ENCODE peak calls at places on chromosomes 1 and 21, in nine cellular contexts. One of them, this sample, is unnamed.

GRCh38 chr1:225813250-225813964 is 3.5 kb downstream of the EPHX1 start:
- DNase-seq in PC-3: peak; percentile 20
- DNase-seq in GM23248: peak; percentile 82
- DNase-seq in ovary: peak; percentile 82
- DNase-seq in stomach: peak; percentile 42
- DNase-seq in endodermal cell: peak; percentile 67
- DNase-seq in mesendoderm: peak; percentile 57
- DNase-seq in CD4-positive, CD25-positive, alpha-beta regulatory T cell: no peak
- DNase-seq in IMR-90: peak; percentile 62
- DNase-seq in this sample: no peak

GRCh38 chr1:19845166-19845954 is 30.3 kb upstream of the RNF186 start:
- DNase-seq in mesendoderm: no peak
- DNase-seq in stomach: no peak
- DNase-seq in GM23248: no peak
- DNase-seq in ovary: peak; percentile 44
- DNase-seq in CD4-positive, CD25-positive, alpha-beta regulatory T cell: no peak
- DNase-seq in endodermal cell: no peak
- DNase-seq in IMR-90: no peak
- DNase-seq in PC-3: no peak
- DNase-seq in this sample: no peak

GRCh38 chr1:83860506-83861221 is 138.3 kb downstream of the TTLL7 start:
- DNase-seq in IMR-90: no peak
- DNase-seq in PC-3: peak; percentile 75
- DNase-seq in ovary: peak; percentile 66
- DNase-seq in CD4-positive, CD25-positive, alpha-beta regulatory T cell: peak; percentile 55
- DNase-seq in GM23248: no peak
- DNase-seq in mesendoderm: peak; percentile 80
- DNase-seq in stomach: peak; percentile 87
- DNase-seq in endodermal cell: peak; percentile 96
- DNase-seq in this sample: no peak

GRCh38 chr1:158329807-158330206 is 1.5 kb downstream of the CD1B start:
- DNase-seq in stomach: no peak
- DNase-seq in IMR-90: no peak
- DNase-seq in GM23248: peak; percentile 13
- DNase-seq in PC-3: peak; percentile 28
- DNase-seq in endodermal cell: peak; percentile 47
- DNase-seq in CD4-positive, CD25-positive, alpha-beta regulatory T cell: no peak
- DNase-seq in ovary: no peak
- DNase-seq in mesendoderm: peak; percentile 38
- DNase-seq in this sample: no peak

GRCh38 chr21:41710823-41711160 is 56.1 kb downstream of the RIPK4 start:
- DNase-seq in endodermal cell: no peak
- DNase-seq in stomach: no peak
- DNase-seq in mesendoderm: no peak
- DNase-seq in ovary: no peak
- DNase-seq in CD4-positive, CD25-positive, alpha-beta regulatory T cell: no peak
- DNase-seq in PC-3: no peak
- DNase-seq in GM23248: no peak
- DNase-seq in IMR-90: no peak
- DNase-seq in this sample: no peak

GRCh38 chr1:181166377-181167196 is 78.1 kb downstream of the IER5 start:
- DNase-seq in mesendoderm: peak; percentile 89
- DNase-seq in stomach: peak; percentile 68
- DNase-seq in CD4-positive, CD25-positive, alpha-beta regulatory T cell: peak; percentile 80
- DNase-seq in ovary: peak; percentile 58
- DNase-seq in endodermal cell: peak; percentile 91
- DNase-seq in GM23248: peak; percentile 87
- DNase-seq in IMR-90: peak; percentile 76
- DNase-seq in PC-3: peak; percentile 80
- DNase-seq in this sample: no peak

GRCh38 chr1:38507563-38507962 is 352.0 kb downstream of the RRAGC start:
- DNase-seq in mesendoderm: no peak
- DNase-seq in endodermal cell: peak; percentile 47
- DNase-seq in CD4-positive, CD25-positive, alpha-beta regulatory T cell: no peak
- DNase-seq in ovary: no peak
- DNase-seq in GM23248: no peak
- DNase-seq in IMR-90: no peak
- DNase-seq in PC-3: no peak
- DNase-seq in stomach: no peak
- DNase-seq in this sample: no peak

GRCh38 chr1:246503341-246503740 is 3.7 kb downstream of the SMYD3 start:
- DNase-seq in IMR-90: peak; percentile 33
- DNase-seq in CD4-positive, CD25-positive, alpha-beta regulatory T cell: no peak
- DNase-seq in stomach: no peak
- DNase-seq in mesendoderm: no peak
- DNase-seq in GM23248: peak; percentile 40
- DNase-seq in endodermal cell: no peak
- DNase-seq in PC-3: peak; percentile 97
- DNase-seq in ovary: no peak
- DNase-seq in this sample: no peak

GRCh38 chr1:41495171-41495948 is 10.9 kb upstream of the EDN2 start:
- DNase-seq in GM23248: peak; percentile 35
- DNase-seq in CD4-positive, CD25-positive, alpha-beta regulatory T cell: no peak
- DNase-seq in mesendoderm: peak; percentile 86
- DNase-seq in IMR-90: peak; percentile 21
- DNase-seq in endodermal cell: peak; percentile 87
- DNase-seq in stomach: no peak
- DNase-seq in ovary: peak; percentile 60
- DNase-seq in PC-3: peak; percentile 52
- DNase-seq in this sample: no peak

GRCh38 chr1:78223417-78224215 is 177.8 kb downstream of the GIPC2 start:
- DNase-seq in PC-3: peak; percentile 15
- DNase-seq in endodermal cell: no peak
- DNase-seq in IMR-90: peak; percentile 64
- DNase-seq in GM23248: peak; percentile 78
- DNase-seq in ovary: no peak
- DNase-seq in mesendoderm: no peak
- DNase-seq in stomach: no peak
- DNase-seq in CD4-positive, CD25-positive, alpha-beta regulatory T cell: no peak
- DNase-seq in this sample: no peak

GRCh38 chr1:13797397-13797796 is 97.4 kb downstream of the PRDM2 start:
- DNase-seq in GM23248: no peak
- DNase-seq in ovary: no peak
- DNase-seq in endodermal cell: no peak
- DNase-seq in stomach: no peak
- DNase-seq in mesendoderm: no peak
- DNase-seq in CD4-positive, CD25-positive, alpha-beta regulatory T cell: no peak
- DNase-seq in PC-3: no peak
- DNase-seq in IMR-90: no peak
- DNase-seq in this sample: no peak

GRCh38 chr1:15282810-15283474 is 35.9 kb downstream of the FHAD1 start:
- DNase-seq in GM23248: no peak
- DNase-seq in mesendoderm: peak; percentile 46
- DNase-seq in IMR-90: no peak
- DNase-seq in PC-3: no peak
- DNase-seq in endodermal cell: peak; percentile 69
- DNase-seq in ovary: no peak
- DNase-seq in CD4-positive, CD25-positive, alpha-beta regulatory T cell: no peak
- DNase-seq in stomach: no peak
- DNase-seq in this sample: no peak

GRCh38 chr1:220874201-220874655 is 5.0 kb upstream of the HLX start:
- DNase-seq in stomach: no peak
- DNase-seq in IMR-90: peak; percentile 66
- DNase-seq in endodermal cell: peak; percentile 85
- DNase-seq in CD4-positive, CD25-positive, alpha-beta regulatory T cell: no peak
- DNase-seq in ovary: no peak
- DNase-seq in GM23248: peak; percentile 74
- DNase-seq in mesendoderm: peak; percentile 58
- DNase-seq in PC-3: peak; percentile 72
- DNase-seq in this sample: no peak

GRCh38 chr1:111671849-111672248 is 52.3 kb downstream of the RAP1A start:
- DNase-seq in endodermal cell: no peak
- DNase-seq in GM23248: no peak
- DNase-seq in ovary: no peak
- DNase-seq in PC-3: no peak
- DNase-seq in mesendoderm: no peak
- DNase-seq in IMR-90: no peak
- DNase-seq in CD4-positive, CD25-positive, alpha-beta regulatory T cell: no peak
- DNase-seq in stomach: no peak
- DNase-seq in this sample: no peak
- H3K4me3 ChIP-seq in endodermal cell: no peak overlapping the region
- H3K4me3 ChIP-seq in GM23248: no peak overlapping the region
- H3K4me3 ChIP-seq in ovary: no peak overlapping the region
- H3K4me3 ChIP-seq in PC-3: no peak overlapping the region
- H3K4me3 ChIP-seq in mesendoderm: no peak overlapping the region
- H3K4me3 ChIP-seq in IMR-90: no peak overlapping the region
- H3K4me3 ChIP-seq in CD4-positive, CD25-positive, alpha-beta regulatory T cell: peak overlapping the region; percentile 27
- H3K4me3 ChIP-seq in stomach: no peak overlapping the region
- H3K4me3 ChIP-seq in this sample: no peak overlapping the region

DNA sequence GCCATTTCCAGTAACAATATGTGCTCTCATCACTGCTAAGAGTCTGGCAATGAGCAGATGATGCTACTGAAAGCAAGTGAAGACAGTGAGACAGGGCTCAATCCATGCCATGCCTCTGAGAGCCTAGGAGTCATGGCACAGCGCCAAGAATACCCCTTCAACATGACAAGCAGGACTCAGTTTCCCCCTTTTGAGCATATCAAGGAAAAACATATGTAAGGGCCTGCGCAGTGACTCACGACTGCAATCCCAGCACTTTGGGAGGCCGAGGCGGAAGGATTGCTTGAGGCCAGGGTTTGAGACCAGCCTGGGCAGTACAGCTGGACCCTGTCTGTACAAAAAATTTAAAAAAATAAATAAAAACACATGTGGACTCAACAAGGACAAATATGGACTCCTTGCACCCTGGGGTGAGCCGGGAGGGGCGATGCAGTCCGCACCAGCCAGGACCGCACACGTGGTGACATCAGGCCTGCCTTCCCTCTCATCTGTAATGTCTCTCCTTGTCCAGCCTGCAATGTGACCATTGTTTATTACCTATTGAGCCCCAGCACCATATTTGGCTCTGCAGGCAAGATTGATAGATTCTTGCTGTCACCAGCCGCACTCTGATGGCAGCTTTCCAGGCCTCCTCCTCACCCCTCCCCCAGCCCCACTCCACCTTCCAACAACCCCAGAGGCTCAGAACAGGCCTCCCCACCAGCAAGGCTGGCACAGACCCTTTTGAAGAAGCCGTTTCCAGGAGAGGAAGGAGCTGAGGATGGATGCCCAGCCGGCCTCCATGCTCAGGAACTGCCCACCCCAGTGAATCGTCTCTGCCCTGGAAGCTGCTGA is 55.3 kb downstream of the IRF2BP2 start:
- DNase-seq in mesendoderm: no peak
- DNase-seq in endodermal cell: peak; percentile 29
- DNase-seq in CD4-positive, CD25-positive, alpha-beta regulatory T cell: no peak
- DNase-seq in PC-3: no peak
- DNase-seq in GM23248: no peak
- DNase-seq in IMR-90: no peak
- DNase-seq in ovary: no peak
- DNase-seq in stomach: no peak
- DNase-seq in this sample: no peak
- H3K27ac ChIP-seq in mesendoderm: no peak overlapping the region
- H3K27ac ChIP-seq in endodermal cell: no peak overlapping the region
- H3K27ac ChIP-seq in CD4-positive, CD25-positive, alpha-beta regulatory T cell: no peak overlapping the region
- H3K27ac ChIP-seq in PC-3: no peak overlapping the region
- H3K27ac ChIP-seq in GM23248: no peak overlapping the region
- H3K27ac ChIP-seq in IMR-90: no peak overlapping the region
- H3K27ac ChIP-seq in ovary: no peak overlapping the region
- H3K27ac ChIP-seq in stomach: peak overlapping the region; percentile 24
- H3K27ac ChIP-seq in this sample: peak overlapping the region; percentile 83

GRCh38 chr21:15730484-15731242 is 881 bp downstream of the USP25 start:
- DNase-seq in mesendoderm: peak; percentile 64
- DNase-seq in IMR-90: no peak
- DNase-seq in endodermal cell: no peak
- DNase-seq in CD4-positive, CD25-positive, alpha-beta regulatory T cell: peak; percentile 51
- DNase-seq in ovary: no peak
- DNase-seq in stomach: no peak
- DNase-seq in PC-3: peak; percentile 25
- DNase-seq in GM23248: peak; percentile 12
- DNase-seq in this sample: no peak

GRCh38 chr21:15728046-15728445 is 1.7 kb upstream of the USP25 start:
- DNase-seq in IMR-90: no peak
- DNase-seq in PC-3: no peak
- DNase-seq in CD4-positive, CD25-positive, alpha-beta regulatory T cell: no peak
- DNase-seq in endodermal cell: no peak
- DNase-seq in mesendoderm: no peak
- DNase-seq in ovary: no peak
- DNase-seq in GM23248: no peak
- DNase-seq in stomach: no peak
- DNase-seq in this sample: no peak

GRCh38 chr21:15731243-15731613 is 1.4 kb downstream of the USP25 start:
- DNase-seq in ovary: no peak
- DNase-seq in PC-3: peak; percentile 86
- DNase-seq in stomach: no peak
- DNase-seq in mesendoderm: no peak
- DNase-seq in GM23248: peak; percentile 32
- DNase-seq in IMR-90: no peak
- DNase-seq in CD4-positive, CD25-positive, alpha-beta regulatory T cell: peak; percentile 28
- DNase-seq in endodermal cell: no peak
- DNase-seq in this sample: no peak

GRCh38 chr21:15729346-15729673 is 472 bp upstream of the USP25 start:
- DNase-seq in mesendoderm: peak; percentile 85
- DNase-seq in GM23248: no peak
- DNase-seq in PC-3: no peak
- DNase-seq in ovary: no peak
- DNase-seq in endodermal cell: no peak
- DNase-seq in stomach: no peak
- DNase-seq in CD4-positive, CD25-positive, alpha-beta regulatory T cell: no peak
- DNase-seq in IMR-90: peak; percentile 22
- DNase-seq in this sample: no peak

DNA sequence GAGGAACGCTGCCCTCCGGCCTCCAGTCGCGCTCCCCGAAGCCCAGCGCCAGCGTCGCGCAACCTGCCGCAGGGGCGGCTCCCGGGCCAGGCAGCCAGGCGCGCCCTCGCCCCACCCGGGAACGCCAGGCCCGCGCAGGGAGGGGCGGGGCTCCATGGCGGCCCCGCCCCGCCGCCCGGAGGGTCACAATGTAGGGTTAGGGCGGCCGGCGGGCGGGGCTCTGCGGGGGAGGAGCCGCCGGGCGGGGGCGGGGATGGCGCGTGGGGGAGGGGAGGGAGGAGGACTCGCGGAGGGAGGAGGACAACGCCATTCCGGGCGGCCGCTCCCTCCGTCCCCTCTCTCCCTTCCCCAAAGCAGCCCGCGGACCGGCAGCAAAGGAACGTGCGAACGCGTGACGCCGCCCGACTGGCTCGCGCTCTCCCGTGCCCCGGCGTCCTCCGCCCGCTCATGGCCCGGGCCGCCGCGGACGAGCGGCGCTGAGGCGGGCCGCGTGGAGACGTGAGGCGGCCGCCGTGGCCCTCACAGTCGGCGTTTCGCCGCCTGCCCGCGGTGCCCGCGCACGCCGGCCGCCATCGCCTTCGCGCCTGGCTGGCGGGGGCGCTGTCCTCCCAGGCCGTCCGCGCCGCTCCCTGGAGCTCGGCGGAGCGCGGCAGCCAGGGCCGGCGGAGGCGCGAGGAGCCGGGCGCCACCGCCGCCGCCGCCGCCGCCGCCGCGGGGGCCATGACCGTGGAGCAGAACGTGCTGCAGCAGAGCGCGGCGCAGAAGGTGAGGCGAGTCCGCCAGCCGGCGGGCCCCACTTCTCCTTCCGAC is at the start of gene USP25:
- DNase-seq in endodermal cell: peak; percentile 96
- DNase-seq in stomach: peak; percentile 95
- DNase-seq in GM23248: peak; percentile 87
- DNase-seq in mesendoderm: peak; percentile 92
- DNase-seq in CD4-positive, CD25-positive, alpha-beta regulatory T cell: peak; percentile 83
- DNase-seq in IMR-90: peak; percentile 60
- DNase-seq in PC-3: peak; percentile 94
- DNase-seq in ovary: peak; percentile 92
- DNase-seq in this sample: peak; percentile 97
- H3K4me3 ChIP-seq in endodermal cell: peak within 1 kb of the TSS; percentile 95
- H3K4me3 ChIP-seq in stomach: peak within 1 kb of the TSS; percentile 81
- H3K4me3 ChIP-seq in GM23248: peak within 1 kb of the TSS; percentile 99
- H3K4me3 ChIP-seq in mesendoderm: peak within 1 kb of the TSS; percentile 84
- H3K4me3 ChIP-seq in CD4-positive, CD25-positive, alpha-beta regulatory T cell: peak within 1 kb of the TSS; percentile 97
- H3K4me3 ChIP-seq in IMR-90: peak within 1 kb of the TSS; percentile 96
- H3K4me3 ChIP-seq in PC-3: peak within 1 kb of the TSS; percentile 85
- H3K4me3 ChIP-seq in ovary: peak within 1 kb of the TSS; percentile 63
- H3K4me3 ChIP-seq in this sample: peak within 1 kb of the TSS; percentile 80

GRCh38 chr21:44919111-44919912 is 1.4 kb downstream of the ITGB2 start:
- DNase-seq in mesendoderm: no peak
- DNase-seq in stomach: no peak
- DNase-seq in PC-3: no peak
- DNase-seq in IMR-90: no peak
- DNase-seq in GM23248: peak; percentile 30
- DNase-seq in ovary: no peak
- DNase-seq in endodermal cell: peak; percentile 44
- DNase-seq in CD4-positive, CD25-positive, alpha-beta regulatory T cell: no peak
- DNase-seq in this sample: no peak
- H3K27ac ChIP-seq in mesendoderm: no peak overlapping the region
- H3K27ac ChIP-seq in stomach: peak overlapping the region; percentile 63
- H3K27ac ChIP-seq in PC-3: no peak overlapping the region
- H3K27ac ChIP-seq in IMR-90: no peak overlapping the region
- H3K27ac ChIP-seq in GM23248: no peak overlapping the region
- H3K27ac ChIP-seq in ovary: no peak overlapping the region
- H3K27ac ChIP-seq in endodermal cell: no peak overlapping the region
- H3K27ac ChIP-seq in CD4-positive, CD25-positive, alpha-beta regulatory T cell: peak overlapping the region; percentile 78
- H3K27ac ChIP-seq in this sample: no peak overlapping the region

This sample was measured in esophagus muscularis mucosa.